ENCODE peak calls at places on chromosomes 16 and 17, in six cellular contexts. N is uterus, D is gastrocnemius medialis, O is cardiac muscle cell, R is fibroblast of villous mesenchyme, W is esophagus squamous epithelium. M is an unnamed sample.

GRCh38 chr16:66510711-66511614 is 39.0 kb downstream of the TK2 start:
- DNase-seq in N (no peak), D (no peak), O (peak; percentile 54), R (no peak), W (no peak), M (no peak)

GRCh38 chr16:11675561-11676511 is 7.6 kb downstream of the SNN start:
- DNase-seq in N (no peak), D (peak; percentile 95), O (no peak), R (no peak), W (no peak), M (no peak)

GRCh38 chr17:77441130-77441920 is 300.6 kb downstream of the SEC14L1 start:
- DNase-seq in N (no peak), D (no peak), O (peak; percentile 40), R (peak; percentile 86), W (no peak), M (no peak)

GRCh38 chr17:40070895-40071719 is 8.3 kb downstream of the THRA start:
- DNase-seq in N (peak; percentile 76), D (peak; percentile 92), O (no peak), R (no peak), W (no peak), M (no peak)

GRCh38 chr16:11670171-11671131 is 2.2 kb downstream of the SNN start:
- DNase-seq in N (no peak), D (no peak), O (no peak), R (no peak), W (no peak), M (no peak)

GRCh38 chr17:39212841-39213480 is 12.8 kb downstream of the STAC2 start:
- DNase-seq in N (no peak), D (no peak), O (no peak), R (no peak), W (no peak), M (no peak)

GRCh38 chr16:2296662-2297505 is 29.0 kb upstream of the RNPS1 start:
- DNase-seq in N (no peak), D (no peak), O (peak; percentile 40), R (peak; percentile 16), W (no peak), M (no peak)

GRCh38 chr16:55377840-55378239 is 53.8 kb downstream of the IRX6 start:
- DNase-seq in N (no peak), D (no peak), O (no peak), R (no peak), W (no peak), M (no peak)

GRCh38 chr17:63399856-63400255 is 46.2 kb downstream of the CYB561 start:
- DNase-seq in N (peak; percentile 51), D (no peak), O (peak; percentile 73), R (peak; percentile 69), W (no peak), M (peak; percentile 38)

DNA sequence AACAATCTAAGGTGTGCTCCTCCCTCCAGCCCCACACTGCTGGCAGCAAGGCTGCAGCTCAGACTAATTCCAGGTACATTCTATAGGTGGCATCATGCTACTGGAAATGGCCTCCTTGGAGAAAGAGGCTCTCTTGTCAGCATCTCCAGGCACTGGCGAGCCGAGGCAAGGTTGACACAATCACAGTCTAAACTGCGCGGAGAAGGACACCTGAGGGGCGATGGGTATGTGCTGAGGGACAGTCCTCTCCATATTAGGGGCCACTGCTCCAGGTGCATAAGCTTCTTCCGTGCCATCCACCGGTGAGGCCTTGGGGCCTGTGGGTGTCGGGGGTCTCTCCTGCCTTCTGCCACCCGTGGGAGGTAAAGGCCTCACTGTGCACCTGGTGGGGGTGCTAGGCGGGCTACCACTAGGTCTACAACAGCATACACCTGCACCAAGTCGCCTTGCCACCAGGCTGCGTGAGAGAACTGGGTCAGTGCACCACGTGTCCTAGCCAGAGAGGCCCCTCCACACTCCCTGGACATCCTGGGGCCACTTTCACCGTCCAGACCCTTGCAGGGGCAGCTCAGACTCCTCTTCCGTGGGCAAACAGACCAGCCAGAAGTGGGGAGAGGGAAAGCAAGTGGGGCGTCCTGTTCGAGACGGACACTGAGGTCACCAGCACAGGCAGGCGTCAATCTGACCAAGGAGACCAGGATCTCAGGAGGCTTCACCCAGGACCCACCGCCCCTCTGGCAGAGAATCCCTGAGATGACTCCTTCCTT is 12.1 kb upstream of the CBX8 start:
- DNase-seq in N (no peak), D (no peak), O (peak; percentile 60), R (no peak), W (no peak), M (no peak)
- TF ChIP-seq CTCF in N (no peak), D (no peak), O (no peak), R (peak; percentile 36), W (peak; percentile 61), M (no peak)

DNA sequence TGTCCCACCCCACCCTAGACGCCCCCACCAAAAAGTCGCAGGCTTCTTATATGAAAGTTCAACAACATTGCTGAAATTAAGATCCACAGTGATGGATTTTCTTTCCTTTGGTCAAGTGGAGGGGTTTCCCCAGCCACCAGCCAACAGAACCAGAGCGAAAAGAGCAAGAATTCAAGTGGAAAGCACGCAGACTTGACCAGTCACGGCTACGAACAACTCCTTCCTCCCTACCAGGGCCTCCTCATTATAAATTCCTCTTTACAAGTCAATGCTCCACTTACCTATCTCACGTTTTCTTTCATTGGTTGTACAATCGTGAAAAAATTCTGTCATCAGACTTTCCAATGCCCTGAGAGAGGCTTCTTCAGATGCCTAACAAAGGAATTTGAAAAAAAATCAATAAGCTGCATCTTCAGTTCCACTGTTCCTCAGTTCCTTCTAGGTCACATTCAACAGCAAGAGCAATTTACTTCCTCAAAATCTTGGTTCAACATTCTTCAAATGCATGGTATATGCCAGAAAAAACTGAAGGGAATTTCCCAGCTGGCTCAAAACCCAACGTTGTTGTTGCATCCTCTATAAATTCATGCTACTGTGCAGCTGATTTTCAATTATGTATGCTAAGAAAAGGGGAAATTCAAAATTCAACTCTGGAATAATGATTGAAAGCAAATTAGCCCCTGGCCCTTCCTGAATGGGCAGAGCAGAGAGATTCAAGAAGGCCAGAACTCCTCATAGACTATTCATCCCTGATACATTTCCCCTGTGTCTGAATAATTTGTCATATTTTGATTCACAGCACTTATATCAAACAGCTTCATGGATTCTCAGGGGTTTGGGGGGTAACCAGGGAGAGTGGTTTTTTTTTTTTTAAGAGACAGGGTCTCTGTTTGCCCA is 30.9 kb downstream of the XPO6 start:
- DNase-seq in N (no peak), D (no peak), O (peak; percentile 58), R (no peak), W (no peak), M (no peak)
- H3K4me3 ChIP-seq in N (no peak overlapping the region), D (no peak overlapping the region), O (no peak overlapping the region), R (no peak overlapping the region), W (no peak overlapping the region), M (no peak overlapping the region)

GRCh38 chr17:47630614-47631013 is 19.1 kb upstream of the KPNB1 start:
- DNase-seq in N (no peak), D (no peak), O (no peak), R (no peak), W (no peak), M (no peak)

GRCh38 chr17:47629826-47630225 is 19.9 kb upstream of the KPNB1 start:
- DNase-seq in N (no peak), D (no peak), O (no peak), R (no peak), W (no peak), M (no peak)

GRCh38 chr17:47632991-47633390 is 16.7 kb upstream of the KPNB1 start:
- DNase-seq in N (no peak), D (no peak), O (no peak), R (no peak), W (no peak), M (no peak)

GRCh38 chr17:47624727-47625068 is 25.0 kb upstream of the KPNB1 start:
- DNase-seq in N (no peak), D (no peak), O (no peak), R (no peak), W (no peak), M (no peak)

GRCh38 chr17:47628014-47628413 is 21.7 kb upstream of the KPNB1 start:
- DNase-seq in N (no peak), D (no peak), O (no peak), R (no peak), W (no peak), M (no peak)
- TF ChIP-seq CTCF in N (no peak), D (no peak), O (no peak), R (no peak), W (no peak), M (no peak)

DNA sequence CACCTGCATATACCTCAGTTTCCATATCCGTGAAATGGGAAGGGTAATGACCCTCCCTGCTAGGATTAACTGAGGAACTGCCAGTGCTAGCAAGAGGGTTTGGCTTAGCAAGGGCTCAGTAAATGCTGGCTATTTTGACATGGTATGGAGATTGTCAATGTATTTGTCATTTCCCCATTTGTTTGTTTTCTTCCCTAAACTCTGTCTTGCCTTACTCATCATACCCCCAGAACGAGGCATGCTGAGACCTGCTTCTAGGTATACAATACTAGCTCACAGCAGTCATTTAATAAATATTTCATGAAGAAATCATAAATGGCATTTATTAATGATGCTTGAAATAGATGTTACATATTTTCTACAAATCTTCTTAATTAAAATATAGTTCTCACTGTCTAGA is 124.0 kb downstream of the DYNLRB2 start:
- DNase-seq in N (no peak), D (no peak), O (no peak), R (no peak), W (no peak), M (no peak)
- H3K4me3 ChIP-seq in N (no peak overlapping the region), D (no peak overlapping the region), O (no peak overlapping the region), R (no peak overlapping the region), W (no peak overlapping the region), M (no peak overlapping the region)

DNA sequence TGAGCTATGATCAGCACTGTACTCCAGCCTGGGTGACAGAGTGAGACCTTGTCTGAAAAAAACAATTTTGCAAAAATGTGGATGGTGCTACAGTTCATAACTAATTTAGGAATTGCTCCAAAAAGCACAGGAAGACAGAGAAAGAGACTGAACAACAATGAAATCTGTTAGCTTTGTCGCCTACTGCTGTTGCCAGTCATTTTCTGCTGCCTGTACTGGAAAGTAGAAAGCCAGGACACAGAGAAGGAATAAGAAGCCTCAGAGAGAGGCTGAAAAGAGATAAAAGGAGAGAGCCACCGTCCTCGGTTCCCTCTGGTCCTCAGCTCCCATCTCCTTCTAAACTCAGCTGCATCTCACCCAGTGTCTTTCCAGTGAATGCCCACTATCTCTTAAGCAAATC is 8.6 kb upstream of the TMC7 start:
- DNase-seq in N (no peak), D (no peak), O (no peak), R (no peak), W (no peak), M (no peak)
- TF ChIP-seq CTCF in N (no peak), D (no peak), O (no peak), R (no peak), W (no peak), M (no peak)

DNA sequence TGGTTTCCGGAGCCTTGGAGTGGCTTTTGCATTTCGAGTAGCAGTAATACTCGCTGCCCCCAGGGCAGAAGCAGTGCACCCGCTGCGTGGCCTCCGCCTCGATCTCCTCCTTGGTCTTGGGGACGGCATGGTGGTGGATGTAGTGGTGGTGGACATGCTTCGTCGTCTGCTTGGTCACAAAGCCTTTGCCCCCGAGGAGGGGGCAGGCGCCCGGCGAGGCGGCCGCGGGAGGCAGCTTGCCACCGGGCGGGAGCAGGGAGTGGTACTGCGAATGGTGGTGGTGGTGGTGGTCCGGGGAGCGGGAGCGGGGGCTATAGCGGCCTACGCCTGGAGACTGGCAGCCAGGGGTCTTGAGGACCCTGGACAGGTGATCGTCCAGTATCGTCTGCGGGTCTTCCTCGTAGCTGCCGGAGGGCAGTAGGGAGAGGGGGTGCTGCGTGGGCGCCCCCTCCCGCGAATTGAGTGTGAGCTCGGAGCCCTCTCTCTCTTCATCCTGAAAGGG is 24.1 kb downstream of the AXIN2 start:
- DNase-seq in N (no peak), D (no peak), O (no peak), R (no peak), W (no peak), M (no peak)
- H3K4me3 ChIP-seq in N (no peak overlapping the region), D (no peak overlapping the region), O (no peak overlapping the region), R (no peak overlapping the region), W (no peak overlapping the region), M (no peak overlapping the region)

M was measured in HFF-Myc.